ENCODE peak calls at places on chromosomes 7 and 10, in seven cellular contexts. L is mucosa of descending colon, E is psoas muscle, R is neural progenitor cell, F is lower lobe of right lung, M is heart right ventricle, H is MM.1S. O is an unnamed sample.

GRCh38 chr7:124059375-124059774 is 26.5 kb upstream of the TMEM229A start:
- DNase-seq in L (no peak), E (no peak), R (no peak), F (no peak), M (no peak), H (peak; percentile 93), O (no peak)

GRCh38 chr7:366171-366916 is 76.4 kb downstream of the FOXL3 start:
- DNase-seq in L (peak; percentile 16), E (peak; percentile 6), R (no peak), F (peak; percentile 31), M (no peak), H (no peak), O (peak; percentile 31)

GRCh38 chr10:88521806-88522205 is 61.3 kb downstream of the RNLS start:
- DNase-seq in L (no peak), E (no peak), R (no peak), F (no peak), M (no peak), H (no peak), O (no peak)

GRCh38 chr10:46018453-46019169 is 11.8 kb downstream of the NCOA4 start:
- DNase-seq in L (no peak), E (no peak), R (no peak), F (no peak), M (no peak), H (no peak), O (no peak)

GRCh38 chr10:60848126-60848525 is 69.8 kb downstream of the CDK1 start:
- DNase-seq in L (no peak), E (peak; percentile 70), R (no peak), F (no peak), M (no peak), H (no peak), O (no peak)

GRCh38 chr10:14533295-14533694 is 202.6 kb upstream of the FRMD4A start:
- DNase-seq in L (no peak), E (no peak), R (no peak), F (no peak), M (no peak), H (no peak), O (no peak)

GRCh38 chr7:157897686-157898085 is 560.9 kb downstream of the DNAJB6 start:
- DNase-seq in L (no peak), E (no peak), R (peak; percentile 26), F (no peak), M (no peak), H (no peak), O (no peak)

GRCh38 chr7:26200113-26200443 is 468 bp downstream of the HNRNPA2B1 start:
- DNase-seq in L (peak; percentile 81), E (peak; percentile 81), R (peak; percentile 81), F (peak; percentile 79), M (peak; percentile 65), H (peak; percentile 58), O (peak; percentile 81)

GRCh38 chr10:8975535-8975934 is 921.0 kb downstream of the GATA3 start:
- DNase-seq in L (no peak), E (no peak), R (no peak), F (no peak), M (no peak), H (no peak), O (no peak)

GRCh38 chr7:22934473-22935065 is 79.4 kb downstream of the HYCC1 start:
- DNase-seq in L (no peak), E (no peak), R (no peak), F (no peak), M (no peak), H (no peak), O (no peak)

GRCh38 chr7:101172854-101173751 is 7.0 kb downstream of the NAT16 start:
- DNase-seq in L (peak; percentile 71), E (peak; percentile 86), R (no peak), F (peak; percentile 83), M (peak; percentile 74), H (no peak), O (peak; percentile 83)

GRCh38 chr10:100148353-100149211 is 37.2 kb downstream of the ERLIN1 start:
- DNase-seq in L (no peak), E (no peak), R (no peak), F (no peak), M (no peak), H (no peak), O (peak; percentile 53)

GRCh38 chr10:88092975-88093374 is 229.6 kb downstream of the PTEN start:
- DNase-seq in L (no peak), E (no peak), R (no peak), F (no peak), M (peak; percentile 36), H (no peak), O (peak; percentile 14)

GRCh38 chr10:83190614-83191013 is 948.7 kb upstream of the GHITM start:
- DNase-seq in L (no peak), E (no peak), R (no peak), F (no peak), M (no peak), H (no peak), O (no peak)

GRCh38 chr10:60334991-60335390 is 54.7 kb downstream of the ANK3 start:
- DNase-seq in L (no peak), E (no peak), R (no peak), F (no peak), M (no peak), H (no peak), O (no peak)

DNA sequence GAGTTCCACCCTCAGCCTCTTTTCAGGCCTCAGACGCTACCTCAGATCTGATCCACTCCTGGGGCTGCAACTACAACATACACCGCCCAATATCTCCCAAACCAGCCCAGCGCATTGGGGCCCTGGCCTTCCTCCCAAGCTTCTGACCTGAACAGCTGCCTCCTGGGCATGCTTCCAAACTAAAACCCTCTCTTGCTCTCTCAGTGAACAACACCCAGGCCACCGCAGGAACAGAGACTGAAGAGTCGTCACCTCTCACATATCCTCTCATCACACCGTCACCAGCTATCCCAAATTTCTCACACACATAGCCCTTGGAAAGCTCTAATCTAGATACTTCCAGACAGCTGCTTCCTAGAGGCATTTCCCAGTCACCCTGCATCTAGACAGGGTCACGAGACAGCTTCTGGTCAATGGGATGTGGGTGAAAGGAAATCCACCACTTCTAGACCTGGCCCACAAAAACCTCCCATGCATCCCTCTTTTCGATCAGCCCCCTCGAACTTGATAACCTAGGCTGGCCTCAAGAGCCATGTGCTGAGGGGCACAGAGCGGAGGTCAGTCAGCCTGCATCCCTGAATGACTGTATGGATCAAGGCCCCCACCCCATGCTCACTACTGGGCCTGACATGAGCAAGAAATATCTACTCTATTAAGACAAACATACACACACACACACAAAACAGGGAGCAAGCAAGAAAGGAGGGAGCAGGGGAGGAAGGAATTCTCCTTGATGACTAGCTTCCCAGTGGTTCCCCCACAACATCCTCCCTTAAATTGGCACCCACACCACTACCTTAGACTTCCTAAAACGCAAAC is 1.8 kb downstream of the PARP12 start:
- DNase-seq in L (no peak), E (no peak), R (no peak), F (no peak), M (peak; percentile 68), H (no peak), O (no peak)
- H3K4me3 ChIP-seq in L (no peak overlapping the region), E (peak overlapping the region; percentile 88), R (no peak overlapping the region), F (peak overlapping the region; percentile 82), M (peak overlapping the region; percentile 66), H (no peak overlapping the region), O (no peak overlapping the region)

DNA sequence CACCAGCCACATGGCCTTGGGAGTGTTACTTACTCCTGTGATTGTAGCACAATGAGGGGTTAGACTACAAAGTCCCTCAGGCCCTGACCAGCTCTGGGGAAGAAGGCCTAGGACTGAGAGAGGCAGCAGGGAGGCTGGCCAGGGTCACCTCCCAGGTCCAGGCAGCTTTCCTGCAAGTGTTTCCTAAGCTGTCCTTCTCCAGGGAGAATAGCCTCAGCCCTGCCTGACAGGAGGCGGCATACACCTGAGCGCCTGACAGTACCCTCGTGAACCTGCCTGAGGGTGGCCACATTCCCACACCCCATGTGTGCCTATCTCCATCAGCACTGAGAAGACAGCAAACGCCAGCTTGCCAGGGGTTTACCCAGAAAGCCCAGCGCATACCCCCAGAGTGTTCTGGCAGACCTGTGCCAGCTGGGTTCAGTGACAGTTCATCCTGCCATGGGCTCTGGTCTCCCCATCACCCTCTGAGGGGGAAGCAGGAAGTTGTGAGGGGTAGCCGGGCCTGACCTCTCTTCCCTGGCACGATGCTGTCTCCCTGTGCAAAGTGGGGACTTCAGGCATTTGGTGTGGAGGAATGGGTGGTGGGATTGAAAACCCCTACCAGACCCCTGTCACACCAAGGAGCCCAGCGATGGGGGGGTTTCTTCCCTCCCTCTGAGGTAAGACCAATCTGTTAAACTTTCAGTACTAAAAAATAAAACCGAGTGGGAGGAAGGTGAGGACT is 56.3 kb upstream of the CAMK2B start:
- DNase-seq in L (no peak), E (no peak), R (no peak), F (no peak), M (no peak), H (no peak), O (no peak)
- H3K4me1 ChIP-seq in L (no peaks in the 10 kb centered on the region), E (peaks cover 29% of the 10 kb centered on the region), R (no peaks in the 10 kb centered on the region), F (no peaks in the 10 kb centered on the region), M (peaks cover 17% of the 10 kb centered on the region), H (no peaks in the 10 kb centered on the region), O (no peaks in the 10 kb centered on the region)

GRCh38 chr7:99036531-99037175 is 107.3 kb downstream of the SMURF1 start:
- DNase-seq in L (no peak), E (no peak), R (peak; percentile 73), F (no peak), M (no peak), H (no peak), O (peak; percentile 43)
- TF ChIP-seq CTCF in L (no peak), E (peak; percentile 29), R (peak; percentile 62), F (peak; percentile 22), M (peak; percentile 25), H (peak; percentile 15), O (peak; percentile 60)

GRCh38 chr7:107045195-107045960 is 873 bp downstream of the PRKAR2B start:
- DNase-seq in L (peak; percentile 32), E (no peak), R (peak; percentile 52), F (no peak), M (no peak), H (no peak), O (peak; percentile 56)

GRCh38 chr7:107044347-107045194 is at the start of gene PRKAR2B:
- DNase-seq in L (peak; percentile 78), E (peak; percentile 80), R (peak; percentile 96), F (peak; percentile 72), M (peak; percentile 82), H (peak; percentile 94), O (peak; percentile 88)

GRCh38 chr7:107045980-107046379 is 1.5 kb downstream of the PRKAR2B start:
- DNase-seq in L (no peak), E (no peak), R (no peak), F (no peak), M (no peak), H (no peak), O (no peak)

GRCh38 chr7:107047902-107048782 is 3.6 kb downstream of the PRKAR2B start:
- DNase-seq in L (no peak), E (no peak), R (no peak), F (no peak), M (no peak), H (no peak), O (no peak)

DNA sequence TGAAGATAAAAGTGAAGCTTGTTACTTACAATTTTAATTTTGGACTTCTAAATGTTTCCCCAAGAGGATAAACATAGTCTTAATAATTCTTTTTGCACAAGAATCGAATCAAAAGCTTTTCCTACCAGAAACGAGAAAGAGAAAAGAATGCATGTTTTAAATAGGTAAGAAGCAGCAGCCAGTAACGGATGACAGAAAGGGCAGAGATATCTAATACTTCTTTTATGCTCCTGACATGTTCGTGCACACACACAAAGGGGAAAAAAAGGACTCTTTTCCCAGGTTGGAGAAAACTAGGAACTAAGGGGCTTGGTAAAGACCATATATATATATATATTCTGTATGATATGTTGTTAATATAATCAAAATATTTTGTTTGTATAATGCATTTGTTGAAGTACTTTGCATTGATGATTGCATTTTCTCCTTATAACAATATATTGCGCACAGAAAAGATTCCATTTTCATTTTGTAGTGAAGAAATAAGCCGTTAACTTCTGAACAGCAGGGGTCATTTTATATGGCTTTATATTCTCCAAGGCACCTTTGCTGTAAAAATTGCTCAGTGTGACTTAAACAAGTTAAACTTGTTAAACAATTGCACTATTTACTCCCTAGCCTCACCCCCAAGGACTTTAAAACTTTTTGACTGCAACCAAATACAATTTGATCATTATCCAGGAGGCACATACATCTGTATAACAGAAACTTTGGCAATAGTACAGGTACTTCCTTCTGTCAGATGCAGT is 2.2 kb downstream of the PRKAR2B start:
- DNase-seq in L (no peak), E (no peak), R (no peak), F (no peak), M (no peak), H (no peak), O (no peak)
- H3K4me3 ChIP-seq in L (no peak overlapping the region), E (no peak overlapping the region), R (peak overlapping the region; percentile 97), F (no peak overlapping the region), M (peak overlapping the region; percentile 82), H (no peak overlapping the region), O (no peak overlapping the region)